ENCODE peak calls at places on chromosomes 7 and 10, in six cellular contexts. K is IMR-90, L is mesenchymal stem cell, A is trophoblast cell, S is neuronal stem cell, H is H1. W is an unnamed sample.

GRCh38 chr10:122565766-122566206 is 5.2 kb downstream of the DMBT1 start:
- DNase-seq in K (peak; percentile 79), L (peak; percentile 79), A (peak; percentile 77), S (peak; percentile 79), H (peak; percentile 89), W (peak; percentile 71)

GRCh38 chr7:29217112-29217511 is 22.5 kb downstream of the CHN2 start:
- DNase-seq in K (no peak), L (peak; percentile 18), A (peak; percentile 30), S (no peak), H (no peak), W (peak; percentile 79)

GRCh38 chr7:115883629-115884028 is 146.9 kb downstream of the TFEC start:
- DNase-seq in K (no peak), L (no peak), A (no peak), S (no peak), H (no peak), W (no peak)

GRCh38 chr10:6297951-6298381 is 95.2 kb downstream of the PFKFB3 start:
- DNase-seq in K (no peak), L (peak; percentile 58), A (no peak), S (no peak), H (no peak), W (no peak)

GRCh38 chr7:27922907-27923306 is 182.9 kb downstream of the TAX1BP1 start:
- DNase-seq in K (no peak), L (no peak), A (no peak), S (no peak), H (no peak), W (peak; percentile 54)

GRCh38 chr10:3354171-3354570 is 181.6 kb upstream of the PITRM1 start:
- DNase-seq in K (no peak), L (peak; percentile 34), A (no peak), S (no peak), H (no peak), W (no peak)

GRCh38 chr10:80462986-80463741 is 9.1 kb downstream of the TSPAN14 start:
- DNase-seq in K (peak; percentile 81), L (peak; percentile 84), A (no peak), S (no peak), H (no peak), W (no peak)

GRCh38 chr10:60914676-60915075 is 29.3 kb downstream of the RHOBTB1 start:
- DNase-seq in K (peak; percentile 93), L (peak; percentile 90), A (peak; percentile 20), S (no peak), H (no peak), W (no peak)

GRCh38 chr10:132209130-132209529 is 22.4 kb downstream of the DPYSL4 start:
- DNase-seq in K (peak; percentile 23), L (no peak), A (no peak), S (no peak), H (no peak), W (no peak)

GRCh38 chr10:12351447-12351846 is 2.1 kb downstream of the CAMK1D start:
- DNase-seq in K (no peak), L (no peak), A (no peak), S (no peak), H (no peak), W (no peak)

GRCh38 chr7:23938937-23939552 is 229.0 kb downstream of the STK31 start:
- DNase-seq in K (peak; percentile 11), L (peak; percentile 77), A (peak; percentile 42), S (peak; percentile 27), H (no peak), W (peak; percentile 81)

GRCh38 chr7:65509368-65510186 is 135.9 kb downstream of the ZNF92 start:
- DNase-seq in K (no peak), L (no peak), A (no peak), S (peak; percentile 15), H (peak; percentile 46), W (peak; percentile 16)

DNA sequence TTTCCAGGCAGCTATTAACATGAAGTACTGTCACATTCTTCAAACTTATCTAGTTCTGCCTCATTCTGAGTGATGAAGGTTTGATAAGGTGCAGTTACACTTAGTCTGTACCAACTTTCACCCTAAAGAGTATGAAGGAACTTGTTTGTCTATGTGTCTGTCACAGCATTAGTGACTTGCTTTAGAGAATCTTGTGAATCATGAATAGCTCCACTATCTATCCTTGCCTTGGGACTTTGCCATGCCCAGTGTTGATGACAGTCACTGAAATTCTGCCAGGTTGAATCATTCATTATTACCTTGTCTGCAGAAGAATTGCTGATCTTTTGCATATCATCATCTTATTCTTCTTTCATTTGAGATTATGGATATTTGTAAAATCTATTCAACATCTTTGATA is 50.9 kb upstream of the A1CF start:
- DNase-seq in K (no peak), L (no peak), A (no peak), S (no peak), H (no peak), W (no peak)
- H3K4me2 ChIP-seq in K (no peak overlapping the region), L (no peak overlapping the region), A (no peak overlapping the region), S (no peak overlapping the region), H (no peak overlapping the region), W (no peak overlapping the region)

GRCh38 chr7:55366461-55367138 is 1.5 kb downstream of the LANCL2 start:
- DNase-seq in K (no peak), L (peak; percentile 20), A (no peak), S (no peak), H (no peak), W (peak; percentile 29)
- H2BK5ac ChIP-seq in K (peak overlapping the region; percentile 75), L (no peak overlapping the region), A (peak overlapping the region; percentile 42), S (peak overlapping the region; percentile 93), H (peak overlapping the region; percentile 94), W (no peak overlapping the region)

DNA sequence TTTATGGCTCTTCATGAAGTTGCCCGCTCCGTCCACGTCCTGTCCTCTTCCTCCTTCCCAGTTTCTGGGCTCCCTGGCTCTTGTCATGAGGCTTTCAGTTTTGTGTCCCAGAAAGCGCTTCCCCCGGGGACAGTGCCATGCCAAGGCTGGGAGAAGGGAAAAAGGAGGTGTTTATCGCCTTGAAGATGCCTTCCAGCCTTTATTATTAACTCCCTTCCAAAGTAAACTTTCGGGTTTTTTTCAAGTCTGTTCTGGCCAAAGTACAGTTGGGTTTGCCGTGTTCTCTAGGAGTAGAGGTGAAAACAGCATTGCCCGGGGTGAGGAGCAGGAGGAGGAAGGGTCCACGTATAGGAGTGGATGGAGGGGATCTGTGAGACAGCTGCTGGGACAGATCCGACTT is 117.2 kb downstream of the CUX1 start:
- DNase-seq in K (no peak), L (no peak), A (no peak), S (no peak), H (peak; percentile 54), W (peak; percentile 76)
- H3K4me3 ChIP-seq in K (no peak overlapping the region), L (no peak overlapping the region), A (no peak overlapping the region), S (no peak overlapping the region), H (no peak overlapping the region), W (no peak overlapping the region)

DNA sequence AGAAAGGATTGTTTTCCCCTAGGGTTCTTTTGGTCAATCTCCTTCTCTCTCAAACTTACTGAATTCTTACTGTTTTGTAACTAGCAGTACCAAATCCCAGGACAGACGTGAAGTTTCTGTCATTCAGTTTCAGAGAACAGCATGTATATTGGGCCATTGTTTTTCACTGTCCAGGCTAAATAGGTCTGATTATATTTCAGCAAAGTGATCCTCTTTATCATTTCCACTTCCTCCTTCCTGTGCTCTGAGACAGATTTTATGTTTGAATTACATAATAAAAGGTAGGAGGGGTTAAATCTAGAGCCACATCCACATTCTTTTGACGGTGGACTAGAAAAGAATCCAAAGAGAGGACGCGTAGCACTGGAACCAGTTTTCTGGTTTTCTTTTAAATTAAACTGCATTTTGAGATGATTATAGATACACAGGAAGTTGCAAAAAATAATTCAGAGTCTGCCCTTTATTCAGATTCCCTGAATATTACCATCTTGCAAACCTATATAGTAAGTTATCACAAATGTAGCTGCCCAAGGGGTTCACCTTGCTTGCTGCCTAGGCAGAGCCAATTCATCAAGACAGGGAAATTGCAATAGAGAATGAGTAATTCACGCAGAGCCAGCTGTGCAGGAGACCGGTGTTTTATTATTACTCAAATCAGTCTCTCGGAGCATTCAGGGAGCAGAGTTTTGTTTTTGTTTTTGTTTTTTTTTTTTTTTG is 40.1 kb downstream of the AKR1E2 start:
- DNase-seq in K (no peak), L (no peak), A (no peak), S (no peak), H (no peak), W (no peak)
- H3K4me2 ChIP-seq in K (no peak overlapping the region), L (no peak overlapping the region), A (no peak overlapping the region), S (no peak overlapping the region), H (peak overlapping the region; percentile 21), W (no peak overlapping the region)

GRCh38 chr10:44576715-44577191 is 191.9 kb upstream of the CXCL12 start:
- DNase-seq in K (peak; percentile 79), L (peak; percentile 3), A (no peak), S (no peak), H (no peak), W (peak; percentile 4)
- H2BK5ac ChIP-seq in K (peak overlapping the region; percentile 81), L (no peak overlapping the region), A (no peak overlapping the region), S (no peak overlapping the region), H (no peak overlapping the region), W (no peak overlapping the region)

DNA sequence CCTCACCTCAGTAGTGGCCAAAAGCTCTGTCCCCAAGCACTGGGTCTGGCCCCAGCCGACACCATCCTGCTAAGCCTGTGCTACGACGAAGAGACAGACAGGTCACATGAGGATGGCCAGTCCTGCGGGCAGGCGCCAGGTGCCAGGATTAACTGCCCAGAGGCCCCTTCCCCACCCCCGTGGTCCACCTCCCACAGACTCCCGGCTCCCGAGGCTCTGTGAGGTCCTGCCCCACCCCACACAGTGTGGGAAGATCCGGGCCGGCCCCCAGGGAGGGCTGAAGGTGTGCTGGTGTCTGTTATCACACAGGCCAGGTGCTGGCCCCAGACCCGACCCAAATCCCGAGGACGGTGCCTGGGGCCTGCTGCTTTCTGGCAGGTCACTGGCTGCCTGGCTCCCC is 27.2 kb downstream of the CYP2W1 start:
- DNase-seq in K (no peak), L (no peak), A (peak; percentile 80), S (no peak), H (no peak), W (no peak)
- H3K4me3 ChIP-seq in K (no peak overlapping the region), L (no peak overlapping the region), A (no peak overlapping the region), S (no peak overlapping the region), H (no peak overlapping the region), W (no peak overlapping the region)